ENCODE peak calls at places on chromosomes 5 and 9, in seven cellular contexts. V is activated CD4-positive, alpha-beta T cell treated with anti-CD3 and anti-CD28 coated beads for 24 hours; M is GM03348; S is activated naive CD4-positive, alpha-beta T cell treated with anti-CD3 and anti-CD28 coated beads for 36 hours; Q is MV-4-11; C is activated CD4-positive, alpha-beta memory T cell treated with anti-CD3 and anti-CD28 coated beads, Interleukin-2, amount 10 ng/mL, durations not matched to agents 7 days and 5 days; H is RWPE1. Z is an unnamed sample.

GRCh38 chr5:159907689-159908088 is 8.6 kb upstream of the ADRA1B start:
- DNase-seq in V (no peak), M (no peak), S (no peak), Q (no peak), C (no peak), H (no peak), Z (peak; percentile 59)

GRCh38 chr5:180259260-180259611 is 32.6 kb downstream of the MAPK9 start:
- DNase-seq in V (no peak), M (no peak), S (no peak), Q (no peak), C (no peak), H (no peak), Z (peak; percentile 9)

GRCh38 chr9:77647659-77648457 is at the start of gene GNA14:
- DNase-seq in V (no peak), M (peak; percentile 42), S (peak; percentile 13), Q (no peak), C (no peak), H (no peak), Z (no peak)

GRCh38 chr5:62144395-62145022 is 161.5 kb upstream of the KIF2A start:
- DNase-seq in V (no peak), M (peak; percentile 8), S (no peak), Q (no peak), C (no peak), H (no peak), Z (no peak)

GRCh38 chr9:89664896-89665329 is 60.1 kb downstream of the GADD45G start:
- DNase-seq in V (no peak), M (no peak), S (no peak), Q (no peak), C (no peak), H (peak; percentile 60), Z (no peak)

GRCh38 chr5:134226441-134227192 is 744 bp upstream of the PPP2CA start:
- DNase-seq in V (no peak), M (no peak), S (no peak), Q (no peak), C (no peak), H (no peak), Z (peak; percentile 34)

GRCh38 chr5:13745508-13745907 is 199.0 kb downstream of the DNAH5 start:
- DNase-seq in V (no peak), M (peak; percentile 46), S (no peak), Q (no peak), C (no peak), H (peak; percentile 60), Z (peak; percentile 67)

GRCh38 chr5:10601246-10602030 is 37.6 kb downstream of the ANKRD33B start:
- DNase-seq in V (no peak), M (peak; percentile 76), S (no peak), Q (no peak), C (no peak), H (peak; percentile 93), Z (peak; percentile 97)

GRCh38 chr5:97231025-97231636 is 48.1 kb upstream of the RIOK2 start:
- DNase-seq in V (peak; percentile 17), M (peak; percentile 76), S (peak; percentile 55), Q (peak; percentile 75), C (no peak), H (peak; percentile 77), Z (peak; percentile 78)

GRCh38 chr5:172872997-172873491 is 39.0 kb downstream of the ERGIC1 start:
- DNase-seq in V (no peak), M (peak; percentile 47), S (no peak), Q (no peak), C (no peak), H (no peak), Z (peak; percentile 88)

GRCh38 chr9:99778308-99778707 is 43.4 kb upstream of the NR4A3 start:
- DNase-seq in V (no peak), M (peak; percentile 67), S (peak; percentile 51), Q (no peak), C (no peak), H (peak; percentile 81), Z (peak; percentile 86)

Z was measured in EH.